ENCODE peak calls at places on chromosome 6, in five cellular contexts. F is lower lobe of right lung, U is fibroblast of lung, T is uterus, S is progenitor cell of endocrine pancreas. H is an unnamed sample.

GRCh38 chr6:152136449-152136825 is 329.0 kb downstream of the ESR1 start:
- DNase-seq in F (no peak), U (no peak), T (no peak), S (no peak), H (no peak)

GRCh38 chr6:161901740-161902426 is 628.0 kb upstream of the AGPAT4 start:
- DNase-seq in F (no peak), U (no peak), T (no peak), S (no peak), H (no peak)

GRCh38 chr6:125611573-125612399 is 137.6 kb upstream of the HEY2 start:
- DNase-seq in F (no peak), U (peak), T (no peak), S (no peak), H (no peak)

GRCh38 chr6:163383912-163384311 is 30.6 kb upstream of the QKI start:
- DNase-seq in F (no peak), U (peak), T (no peak), S (no peak), H (no peak)

GRCh38 chr6:135301304-135301703 is 120.2 kb downstream of the MYB start:
- DNase-seq in F (no peak), U (no peak), T (no peak), S (no peak), H (no peak)

GRCh38 chr6:13413906-13414555 is 73.4 kb downstream of the GFOD1 start:
- DNase-seq in F (no peak), U (peak), T (no peak), S (no peak), H (no peak)

GRCh38 chr6:156658186-156658585 is 119.0 kb upstream of the ARID1B start:
- DNase-seq in F (no peak), U (peak), T (no peak), S (no peak), H (no peak)

GRCh38 chr6:2285510-2285909 is 40.1 kb upstream of the GMDS start:
- DNase-seq in F (no peak), U (no peak), T (no peak), S (no peak), H (no peak)

GRCh38 chr6:105591053-105591452 is 188.2 kb upstream of the PREP start:
- DNase-seq in F (no peak), U (no peak), T (no peak), S (no peak), H (peak)

GRCh38 chr6:148989585-148989984 is 242.8 kb downstream of the UST start:
- DNase-seq in F (no peak), U (no peak), T (no peak), S (no peak), H (no peak)
- TF ChIP-seq CTCF in F (no peak), U (no peak), T (no peak), S (no peak), H (no peak)

GRCh38 chr6:104325341-104326172 is 534.2 kb downstream of the HACE1 start:
- DNase-seq in F (no peak), U (peak), T (no peak), S (no peak), H (peak)
- TF ChIP-seq CTCF in F (peak), U (peak), T (no peak), S (peak), H (peak)

GRCh38 chr6:44245391-44245911 is 1.4 kb upstream of the HSP90AB1 start:
- DNase-seq in F (no peak), U (no peak), T (no peak), S (no peak), H (no peak)
- TF ChIP-seq CTCF in F (no peak), U (no peak), T (no peak), S (no peak), H (no peak)

GRCh38 chr6:6008648-6009421 is 2.1 kb upstream of the NRN1 start:
- DNase-seq in F (peak), U (no peak), T (peak), S (peak), H (peak)

GRCh38 chr6:6006428-6007310 is at the start of gene NRN1:
- DNase-seq in F (no peak), U (no peak), T (no peak), S (no peak), H (peak)

GRCh38 chr6:6005467-6006427 is 978 bp downstream of the NRN1 start:
- DNase-seq in F (no peak), U (no peak), T (no peak), S (no peak), H (no peak)

GRCh38 chr6:6008114-6008647 is 1.5 kb upstream of the NRN1 start:
- DNase-seq in F (no peak), U (no peak), T (no peak), S (no peak), H (no peak)

GRCh38 chr6:6007311-6008113 is 787 bp upstream of the NRN1 start:
- DNase-seq in F (no peak), U (no peak), T (no peak), S (no peak), H (peak)
- TF ChIP-seq CTCF in F (peak), U (no peak), T (no peak), S (peak), H (peak)

DNA sequence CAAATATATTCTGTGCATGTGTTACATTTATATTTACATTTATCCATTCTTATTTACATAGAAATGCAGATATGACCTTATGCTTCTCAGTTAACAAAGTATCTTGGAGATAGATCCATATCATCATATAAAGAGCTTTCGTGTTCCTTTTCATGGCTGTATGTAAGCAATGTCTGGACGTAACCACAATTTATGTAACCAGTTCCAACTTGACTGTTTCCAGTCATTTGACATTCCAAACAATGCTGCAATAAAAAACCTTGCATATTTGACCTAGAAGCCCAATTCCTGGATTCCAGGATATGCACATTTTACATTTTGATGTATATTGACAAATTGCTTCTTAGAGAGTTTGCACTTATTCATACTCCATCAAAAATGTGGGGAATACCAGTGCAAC is 113.7 kb upstream of the F13A1 start:
- DNase-seq in F (no peak), U (no peak), T (no peak), S (no peak), H (no peak)
- TF ChIP-seq CTCF in F (no peak), U (no peak), T (no peak), S (no peak), H (no peak)

GRCh38 chr6:131226465-131226864 is 91.2 kb downstream of the AKAP7 start:
- DNase-seq in F (no peak), U (no peak), T (no peak), S (no peak), H (no peak)

GRCh38 chr6:131225959-131226358 is 90.7 kb downstream of the AKAP7 start:
- DNase-seq in F (no peak), U (no peak), T (no peak), S (no peak), H (no peak)

GRCh38 chr6:131231103-131231502 is 95.8 kb downstream of the AKAP7 start:
- DNase-seq in F (no peak), U (no peak), T (no peak), S (no peak), H (no peak)

GRCh38 chr6:131231886-131232285 is 96.6 kb downstream of the AKAP7 start:
- DNase-seq in F (no peak), U (no peak), T (no peak), S (no peak), H (no peak)
- TF ChIP-seq CTCF in F (no peak), U (no peak), T (no peak), S (no peak), H (peak)

GRCh38 chr6:28903686-28904085 is 20.1 kb downstream of the TRIM27 start:
- DNase-seq in F (no peak), U (no peak), T (no peak), S (no peak), H (no peak)

GRCh38 chr6:28900577-28901266 is 23.1 kb downstream of the TRIM27 start:
- DNase-seq in F (no peak), U (no peak), T (no peak), S (no peak), H (peak)

GRCh38 chr6:28907394-28907793 is 16.4 kb downstream of the TRIM27 start:
- DNase-seq in F (no peak), U (peak), T (no peak), S (no peak), H (no peak)

GRCh38 chr6:28910901-28911680 is 12.7 kb downstream of the TRIM27 start:
- DNase-seq in F (no peak), U (no peak), T (no peak), S (no peak), H (no peak)

DNA sequence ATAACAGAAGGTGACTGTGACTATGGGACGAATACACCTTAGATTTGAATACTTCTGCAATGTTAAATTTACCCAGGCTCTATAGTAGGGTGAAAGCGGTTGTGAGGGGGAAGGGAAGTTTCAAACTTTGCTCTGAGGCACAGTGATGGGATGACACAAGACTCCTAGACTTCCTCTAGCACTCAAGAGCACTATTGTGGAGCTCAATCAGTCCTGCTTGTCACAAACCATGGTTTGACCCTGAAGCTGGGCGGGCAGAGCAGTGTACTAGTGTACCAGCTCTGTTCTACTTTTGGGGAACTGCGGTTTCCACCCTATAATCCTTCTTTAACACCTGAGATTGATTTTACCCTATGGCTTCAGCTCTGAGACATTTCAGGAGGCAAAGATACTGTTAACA is 17.1 kb downstream of the TRIM27 start:
- DNase-seq in F (no peak), U (no peak), T (no peak), S (no peak), H (no peak)
- TF ChIP-seq CTCF in F (no peak), U (no peak), T (no peak), S (no peak), H (no peak)

DNA sequence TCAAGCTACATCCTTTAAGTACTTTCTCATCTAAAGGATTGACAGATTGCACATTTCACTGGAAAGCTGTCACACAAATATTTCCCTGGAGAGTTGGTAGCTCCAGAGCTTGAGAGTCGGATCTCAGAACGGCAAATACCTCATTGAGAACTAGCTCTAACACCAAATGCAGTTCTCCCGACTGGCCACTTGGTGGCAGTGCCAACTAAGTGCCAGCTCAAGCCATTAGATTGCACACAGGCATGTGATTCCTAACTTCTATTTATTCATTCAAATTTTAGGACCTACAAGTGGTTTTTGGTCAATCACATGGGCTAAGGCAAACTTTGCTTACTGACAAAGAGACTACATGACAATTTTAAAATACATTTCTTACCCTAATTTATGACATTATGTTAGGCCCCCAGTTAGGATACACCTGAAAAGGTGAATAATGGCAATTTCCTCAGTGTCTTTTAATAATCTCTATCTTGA is 7.9 kb upstream of the MCHR2 start:
- DNase-seq in F (peak), U (peak), T (peak), S (peak), H (peak)
- TF ChIP-seq CTCF in F (peak), U (peak), T (peak), S (peak), H (peak)

H was measured in OCI-LY7.